ENCODE peak calls at places on chromosomes 11 and 22, in six cellular contexts. A is Daoy, U is NCI-H1417, T is astrocyte, Q is globus pallidus, Y is hepatocyte. W is an unnamed sample.

GRCh38 chr11:9386901-9387300 is 2.4 kb downstream of the IPO7 start:
- DNase-seq in A (no peak), U (no peak), T (no peak), Q (no peak), Y (no peak), W (no peak)

GRCh38 chr22:18085188-18085587 is 7.4 kb downstream of the PEX26 start:
- DNase-seq in A (no peak), U (no peak), T (no peak), Q (no peak), Y (peak), W (peak)

GRCh38 chr22:45455212-45455611 is 41.7 kb downstream of the RIBC2 start:
- DNase-seq in A (no peak), U (no peak), T (no peak), Q (no peak), Y (no peak), W (no peak)

GRCh38 chr11:134270250-134270714 is 5.9 kb upstream of the GLB1L3 start:
- DNase-seq in A (no peak), U (peak), T (no peak), Q (no peak), Y (no peak), W (no peak)

GRCh38 chr11:12695878-12696277 is 21.7 kb downstream of the TEAD1 start:
- DNase-seq in A (no peak), U (no peak), T (no peak), Q (no peak), Y (no peak), W (no peak)

GRCh38 chr22:30279389-30279788 is 9.9 kb downstream of the CASTOR1 start:
- DNase-seq in A (no peak), U (no peak), T (no peak), Q (no peak), Y (no peak), W (no peak)

GRCh38 chr11:29324328-29324727 is 692.5 kb downstream of the KCNA4 start:
- DNase-seq in A (no peak), U (no peak), T (no peak), Q (no peak), Y (no peak), W (peak)

GRCh38 chr11:8488395-8488794 is 105.6 kb downstream of the STK33 start:
- DNase-seq in A (no peak), U (no peak), T (no peak), Q (no peak), Y (no peak), W (no peak)

GRCh38 chr22:23037429-23038333 is 32.6 kb upstream of the GNAZ start:
- DNase-seq in A (no peak), U (no peak), T (no peak), Q (no peak), Y (no peak), W (no peak)

GRCh38 chr22:45645150-45645525 is 26.5 kb upstream of the ATXN10 start:
- DNase-seq in A (no peak), U (no peak), T (no peak), Q (no peak), Y (no peak), W (no peak)

GRCh38 chr22:40396882-40397281 is 26.5 kb downstream of the SGSM3 start:
- DNase-seq in A (peak), U (peak), T (peak), Q (no peak), Y (peak), W (no peak)

GRCh38 chr11:130536106-130537040 is 87.9 kb downstream of the ADAMTS15 start:
- DNase-seq in A (no peak), U (no peak), T (peak), Q (no peak), Y (no peak), W (peak)

GRCh38 chr22:45787770-45788169 is 116.1 kb downstream of the ATXN10 start:
- DNase-seq in A (no peak), U (no peak), T (no peak), Q (no peak), Y (no peak), W (no peak)

GRCh38 chr11:125994509-125994908 is 48.7 kb downstream of the VSIG10L2 start:
- DNase-seq in A (no peak), U (no peak), T (no peak), Q (no peak), Y (no peak), W (no peak)

GRCh38 chr11:45848654-45849081 is 1.4 kb downstream of the CRY2 start:
- DNase-seq in A (no peak), U (peak), T (no peak), Q (no peak), Y (peak), W (no peak)

GRCh38 chr22:27487600-27488450 is 313.7 kb downstream of the MN1 start:
- DNase-seq in A (peak), U (no peak), T (peak), Q (no peak), Y (peak), W (peak)

GRCh38 chr11:107252429-107253161 is 205.0 kb downstream of the CWF19L2 start:
- DNase-seq in A (no peak), U (no peak), T (no peak), Q (no peak), Y (no peak), W (no peak)

GRCh38 chr11:19558189-19558986 is 154.2 kb upstream of the NAV2 start:
- DNase-seq in A (no peak), U (peak), T (no peak), Q (no peak), Y (no peak), W (no peak)

GRCh38 chr11:94769897-94770296 is 1.7 kb downstream of the AMOTL1 start:
- DNase-seq in A (no peak), U (no peak), T (no peak), Q (no peak), Y (no peak), W (peak)

W was measured in MG63.